ENCODE peak calls at places on chromosomes 2 and 18, in eight cellular contexts. V, U, O, G, S, D, Q and W are unnamed samples.

GRCh38 chr2:26561918-26562810 is 79.0 kb downstream of the CIB4 start:
- DNase-seq in V (peak; percentile 64), U (peak; percentile 11), O (no peak), G (peak; percentile 60), S (no peak), D (peak; percentile 61), Q (no peak), W (peak; percentile 61)

GRCh38 chr2:85954918-85955420 is 66.2 kb upstream of the ST3GAL5 start:
- DNase-seq in V (no peak), U (no peak), O (no peak), G (peak; percentile 24), S (no peak), D (no peak), Q (no peak), W (no peak)

GRCh38 chr2:190820416-190820815 is 60.2 kb upstream of the GLS start:
- DNase-seq in V (no peak), U (no peak), O (no peak), G (no peak), S (no peak), D (no peak), Q (no peak), W (no peak)

GRCh38 chr2:37291680-37292079 is 33.0 kb downstream of the PRKD3 start:
- DNase-seq in V (no peak), U (no peak), O (no peak), G (no peak), S (no peak), D (no peak), Q (no peak), W (no peak)

GRCh38 chr2:71798266-71799012 is 345.1 kb downstream of the DYSF start:
- DNase-seq in V (peak; percentile 64), U (no peak), O (peak; percentile 43), G (peak; percentile 55), S (peak; percentile 89), D (peak; percentile 87), Q (peak; percentile 9), W (peak; percentile 15)

GRCh38 chr2:165357758-165358157 is 111.7 kb upstream of the CSRNP3 start:
- DNase-seq in V (peak; percentile 75), U (no peak), O (peak; percentile 68), G (no peak), S (no peak), D (no peak), Q (peak; percentile 71), W (no peak)

GRCh38 chr2:151297882-151298281 is 8.4 kb upstream of the NMI start:
- DNase-seq in V (no peak), U (no peak), O (no peak), G (no peak), S (no peak), D (no peak), Q (no peak), W (no peak)

GRCh38 chr2:171515672-171516298 is 6.5 kb upstream of the CYBRD1 start:
- DNase-seq in V (peak; percentile 91), U (no peak), O (peak; percentile 25), G (peak; percentile 82), S (peak; percentile 30), D (no peak), Q (peak; percentile 68), W (no peak)

GRCh38 chr2:59458862-59459261 is 1094.6 kb downstream of the BCL11A start:
- DNase-seq in V (no peak), U (no peak), O (no peak), G (no peak), S (peak; percentile 34), D (peak; percentile 14), Q (no peak), W (no peak)

GRCh38 chr2:27076323-27076722 is 2.1 kb upstream of the EMILIN1 start:
- DNase-seq in V (no peak), U (no peak), O (no peak), G (no peak), S (no peak), D (no peak), Q (no peak), W (no peak)

GRCh38 chr2:130358420-130359350 is 2.8 kb downstream of the PTPN18 start:
- DNase-seq in V (no peak), U (no peak), O (no peak), G (no peak), S (no peak), D (no peak), Q (no peak), W (no peak)

GRCh38 chr2:238145851-238146250 is 7.4 kb downstream of the KLHL30 start:
- DNase-seq in V (no peak), U (no peak), O (no peak), G (no peak), S (no peak), D (no peak), Q (no peak), W (no peak)

GRCh38 chr2:9780368-9781130 is 62.7 kb upstream of the TAF1B start:
- DNase-seq in V (no peak), U (no peak), O (no peak), G (no peak), S (no peak), D (no peak), Q (no peak), W (no peak)

GRCh38 chr2:75528221-75528977 is 32.3 kb downstream of the EVA1A start:
- DNase-seq in V (peak; percentile 51), U (no peak), O (no peak), G (no peak), S (no peak), D (peak; percentile 11), Q (no peak), W (no peak)

GRCh38 chr2:127054604-127054930 is 52.4 kb downstream of the BIN1 start:
- DNase-seq in V (no peak), U (no peak), O (no peak), G (no peak), S (no peak), D (no peak), Q (no peak), W (no peak)

GRCh38 chr18:22465859-22466602 is 48.3 kb upstream of the CTAGE1 start:
- DNase-seq in V (peak; percentile 99), U (no peak), O (peak; percentile 97), G (peak; percentile 89), S (no peak), D (no peak), Q (peak; percentile 97), W (no peak)

GRCh38 chr2:235996419-235996818 is 171.8 kb downstream of the GBX2 start:
- DNase-seq in V (no peak), U (no peak), O (no peak), G (no peak), S (no peak), D (no peak), Q (no peak), W (no peak)

GRCh38 chr2:111695441-111696007 is 188.5 kb downstream of the ANAPC1 start:
- DNase-seq in V (no peak), U (no peak), O (no peak), G (no peak), S (no peak), D (no peak), Q (no peak), W (no peak)

GRCh38 chr2:201733544-201733943 is 35.1 kb upstream of the MPP4 start:
- DNase-seq in V (peak; percentile 27), U (no peak), O (no peak), G (no peak), S (no peak), D (no peak), Q (no peak), W (no peak)

GRCh38 chr2:201730651-201731280 is 32.3 kb upstream of the MPP4 start:
- DNase-seq in V (no peak), U (no peak), O (no peak), G (no peak), S (no peak), D (no peak), Q (no peak), W (no peak)

GRCh38 chr2:201734111-201734510 is 35.7 kb upstream of the MPP4 start:
- DNase-seq in V (no peak), U (no peak), O (no peak), G (no peak), S (no peak), D (no peak), Q (no peak), W (no peak)

DNA sequence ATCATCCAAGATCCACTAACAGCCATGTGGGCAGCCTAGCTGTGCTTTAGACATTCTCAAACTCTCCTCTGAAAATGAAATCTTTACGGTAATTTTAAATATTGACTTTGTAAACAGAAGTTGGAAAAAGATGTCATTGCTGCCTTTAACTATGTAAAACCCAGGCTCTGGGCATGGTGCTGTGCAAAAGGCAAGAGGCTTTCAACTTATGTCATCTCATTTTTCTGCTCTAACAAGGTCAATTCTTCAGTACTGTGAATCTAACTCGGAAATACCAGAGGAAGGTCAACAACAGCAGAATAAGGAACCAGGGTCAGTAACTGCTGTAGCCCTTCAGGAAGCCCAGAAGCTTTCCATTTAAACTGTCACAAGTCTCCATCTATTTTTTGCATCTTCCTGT is 37.0 kb upstream of the MPP4 start:
- DNase-seq in V (no peak), U (no peak), O (no peak), G (no peak), S (no peak), D (no peak), Q (no peak), W (no peak)
- H3K36me3 ChIP-seq in V (peaks cover 61% of the 10 kb centered on the region), U (no peaks in the 10 kb centered on the region), O (peaks cover 12% of the 10 kb centered on the region), G (peaks cover 47% of the 10 kb centered on the region), S (peaks cover 15% of the 10 kb centered on the region), D (peaks cover 8% of the 10 kb centered on the region), Q (peaks cover 36% of the 10 kb centered on the region), W (peaks cover 22% of the 10 kb centered on the region)

GRCh38 chr2:203480623-203481022 is 54.5 kb downstream of the RAPH1 start:
- DNase-seq in V (no peak), U (no peak), O (no peak), G (no peak), S (no peak), D (no peak), Q (no peak), W (no peak)

GRCh38 chr2:203471323-203471722 is 63.8 kb downstream of the RAPH1 start:
- DNase-seq in V (no peak), U (no peak), O (no peak), G (no peak), S (no peak), D (no peak), Q (no peak), W (no peak)

DNA sequence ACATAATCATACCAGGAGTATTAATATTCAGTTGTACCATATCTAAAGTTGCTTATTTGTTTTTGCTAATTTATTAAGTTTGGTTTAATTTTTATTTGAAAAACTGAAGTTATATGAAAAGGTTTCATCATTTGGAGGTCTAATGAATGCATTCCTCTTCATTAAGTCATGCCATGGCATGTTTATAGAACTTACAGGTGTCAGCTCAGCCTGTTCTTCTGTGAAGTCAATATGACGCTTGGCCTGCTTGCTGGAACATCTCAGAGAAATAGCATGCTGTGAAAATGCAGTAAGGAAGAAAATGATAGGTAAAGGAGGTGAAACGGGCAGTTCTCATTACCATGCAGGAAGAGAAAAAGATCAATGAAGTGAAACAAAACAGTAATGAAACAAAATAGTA is 58.2 kb downstream of the RAPH1 start:
- DNase-seq in V (no peak), U (no peak), O (no peak), G (no peak), S (no peak), D (no peak), Q (no peak), W (no peak)
- H3K36me3 ChIP-seq in V (peaks cover 86% of the 10 kb centered on the region), U (no peaks in the 10 kb centered on the region), O (no peaks in the 10 kb centered on the region), G (peaks cover 8% of the 10 kb centered on the region), S (no peaks in the 10 kb centered on the region), D (no peaks in the 10 kb centered on the region), Q (peaks cover 17% of the 10 kb centered on the region), W (no peaks in the 10 kb centered on the region)

GRCh38 chr2:208274748-208275147 is 8.7 kb downstream of the PIKFYVE start:
- DNase-seq in V (no peak), U (no peak), O (no peak), G (no peak), S (no peak), D (no peak), Q (no peak), W (no peak)
- H3K36me3 ChIP-seq in V (peaks cover 69% of the 10 kb centered on the region), U (peaks cover 76% of the 10 kb centered on the region), O (peaks cover 8% of the 10 kb centered on the region), G (peaks cover 81% of the 10 kb centered on the region), S (peaks cover 48% of the 10 kb centered on the region), D (peaks cover 68% of the 10 kb centered on the region), Q (peaks cover 31% of the 10 kb centered on the region), W (peaks cover 55% of the 10 kb centered on the region)

GRCh38 chr2:208252766-208253492 is 1.9 kb downstream of the IDH1 start:
- DNase-seq in V (peak; percentile 6), U (no peak), O (peak; percentile 16), G (no peak), S (no peak), D (no peak), Q (no peak), W (no peak)
- H3K36me3 ChIP-seq in V (peaks cover 4% of the 10 kb centered on the region), U (peaks cover 12% of the 10 kb centered on the region), O (peaks cover 5% of the 10 kb centered on the region), G (peaks cover 26% of the 10 kb centered on the region), S (peaks cover 30% of the 10 kb centered on the region), D (peaks cover 49% of the 10 kb centered on the region), Q (peaks cover 17% of the 10 kb centered on the region), W (peaks cover 30% of the 10 kb centered on the region)